ENCODE peak calls at places on chromosome 16, in five cellular contexts. One of them, this sample, is unnamed.

GRCh38 chr16:26952411-26952810 is 114.3 kb upstream of the C16orf82 start:
- DNase-seq in esophagus muscularis mucosa: no peak
- DNase-seq in spleen: no peak
- DNase-seq in SK-N-SH: no peak
- DNase-seq in transverse colon: no peak
- DNase-seq in this sample: no peak

GRCh38 chr16:27518226-27518625 is 31.5 kb downstream of the GTF3C1 start:
- DNase-seq in esophagus muscularis mucosa: no peak
- DNase-seq in transverse colon: no peak
- DNase-seq in spleen: no peak
- DNase-seq in SK-N-SH: no peak
- DNase-seq in this sample: no peak

GRCh38 chr16:69188716-69189115 is 1.8 kb downstream of the SNTB2 start:
- DNase-seq in esophagus muscularis mucosa: no peak
- DNase-seq in SK-N-SH: no peak
- DNase-seq in spleen: no peak
- DNase-seq in transverse colon: no peak
- DNase-seq in this sample: no peak

GRCh38 chr16:30740364-30741251 is 7.6 kb upstream of the PHKG2 start:
- DNase-seq in esophagus muscularis mucosa: peak; percentile 95
- DNase-seq in spleen: no peak
- DNase-seq in SK-N-SH: no peak
- DNase-seq in transverse colon: peak; percentile 92
- DNase-seq in this sample: no peak

GRCh38 chr16:79184464-79184863 is 416.1 kb downstream of the MAF start:
- DNase-seq in spleen: no peak
- DNase-seq in transverse colon: no peak
- DNase-seq in esophagus muscularis mucosa: no peak
- DNase-seq in SK-N-SH: no peak
- DNase-seq in this sample: no peak

GRCh38 chr16:51159864-51160263 is 8.8 kb upstream of the SALL1 start:
- DNase-seq in transverse colon: no peak
- DNase-seq in spleen: no peak
- DNase-seq in SK-N-SH: no peak
- DNase-seq in esophagus muscularis mucosa: no peak
- DNase-seq in this sample: no peak

GRCh38 chr16:11880047-11880446 is 28.7 kb upstream of the RSL1D1 start:
- DNase-seq in spleen: no peak
- DNase-seq in transverse colon: no peak
- DNase-seq in SK-N-SH: no peak
- DNase-seq in esophagus muscularis mucosa: no peak
- DNase-seq in this sample: no peak

GRCh38 chr16:27759947-27760844 is 210.3 kb downstream of the KATNIP start:
- DNase-seq in SK-N-SH: peak; percentile 75
- DNase-seq in spleen: no peak
- DNase-seq in transverse colon: no peak
- DNase-seq in esophagus muscularis mucosa: no peak
- DNase-seq in this sample: no peak

GRCh38 chr16:49835116-49835880 is 20.6 kb downstream of the ZNF423 start:
- DNase-seq in esophagus muscularis mucosa: no peak
- DNase-seq in transverse colon: no peak
- DNase-seq in SK-N-SH: peak; percentile 87
- DNase-seq in spleen: no peak
- DNase-seq in this sample: no peak
- H3K4me1 ChIP-seq in esophagus muscularis mucosa: peaks cover 89% of the 10 kb centered on the region
- H3K4me1 ChIP-seq in transverse colon: peaks cover 45% of the 10 kb centered on the region
- H3K4me1 ChIP-seq in SK-N-SH: no peaks in the 10 kb centered on the region
- H3K4me1 ChIP-seq in spleen: peaks cover 13% of the 10 kb centered on the region
- H3K4me1 ChIP-seq in this sample: no peaks in the 10 kb centered on the region

DNA sequence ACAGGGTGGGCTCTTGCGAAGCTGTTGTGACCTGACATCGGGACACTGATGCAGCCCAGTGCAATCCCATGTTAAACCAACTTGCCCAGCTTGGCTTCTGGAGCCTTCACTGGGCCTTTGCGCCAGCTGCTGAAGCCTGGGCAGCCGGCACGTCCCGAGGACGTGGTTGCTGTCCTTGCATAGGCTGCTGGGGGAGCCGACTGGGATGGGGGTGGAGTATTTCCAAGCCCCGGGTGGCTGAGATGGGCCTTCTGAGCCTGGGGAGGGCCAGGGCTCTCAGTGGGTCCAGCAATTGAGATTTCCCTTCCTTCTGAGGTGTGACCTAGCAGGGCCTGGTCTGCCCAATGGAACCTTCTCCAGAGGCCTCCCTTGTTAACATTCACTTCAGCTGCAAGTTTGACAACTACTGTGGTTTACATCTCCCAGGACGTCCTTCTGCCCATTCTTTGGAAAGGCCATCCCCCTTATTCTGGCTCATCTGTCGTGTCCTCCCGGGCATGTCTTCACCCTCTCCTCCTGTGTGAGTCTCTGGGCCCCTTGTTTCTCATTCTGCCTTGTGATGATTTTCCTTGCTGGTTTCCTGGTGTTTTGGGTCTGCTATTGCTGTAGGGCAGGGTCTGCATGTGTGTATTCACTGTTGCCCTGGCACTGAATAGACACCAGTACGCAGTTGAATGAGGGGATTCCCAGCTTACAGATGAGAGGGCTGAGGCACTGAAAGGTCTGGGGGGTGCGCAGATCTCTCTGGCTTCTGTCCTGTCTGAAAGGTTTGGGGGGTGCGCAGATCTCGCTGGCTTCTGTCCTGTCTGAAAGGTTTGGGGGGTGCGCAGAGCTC is 34.4 kb downstream of the HAPSTR1 start:
- DNase-seq in spleen: no peak
- DNase-seq in transverse colon: no peak
- DNase-seq in SK-N-SH: no peak
- DNase-seq in esophagus muscularis mucosa: no peak
- DNase-seq in this sample: no peak
- TF ChIP-seq POLR2AphosphoS5 in spleen: peak; percentile 74
- TF ChIP-seq POLR2AphosphoS5 in transverse colon: no peak
- TF ChIP-seq POLR2AphosphoS5 in SK-N-SH: no peak
- TF ChIP-seq POLR2AphosphoS5 in esophagus muscularis mucosa: peak; percentile 16
- TF ChIP-seq POLR2AphosphoS5 in this sample: no peak

GRCh38 chr16:5500526-5500925 is 402.9 kb upstream of the EEF2KMT start:
- DNase-seq in SK-N-SH: no peak
- DNase-seq in spleen: no peak
- DNase-seq in esophagus muscularis mucosa: no peak
- DNase-seq in transverse colon: no peak
- DNase-seq in this sample: no peak

GRCh38 chr16:5505093-5505887 is 407.7 kb upstream of the EEF2KMT start:
- DNase-seq in spleen: no peak
- DNase-seq in SK-N-SH: peak; percentile 36
- DNase-seq in esophagus muscularis mucosa: no peak
- DNase-seq in transverse colon: no peak
- DNase-seq in this sample: no peak

GRCh38 chr16:5504028-5504758 is 406.6 kb upstream of the EEF2KMT start:
- DNase-seq in spleen: no peak
- DNase-seq in SK-N-SH: peak; percentile 69
- DNase-seq in esophagus muscularis mucosa: no peak
- DNase-seq in transverse colon: no peak
- DNase-seq in this sample: no peak

GRCh38 chr16:5502467-5502869 is 404.9 kb upstream of the EEF2KMT start:
- DNase-seq in spleen: no peak
- DNase-seq in esophagus muscularis mucosa: no peak
- DNase-seq in transverse colon: peak; percentile 10
- DNase-seq in SK-N-SH: peak; percentile 76
- DNase-seq in this sample: no peak

GRCh38 chr16:5502944-5503343 is 405.3 kb upstream of the EEF2KMT start:
- DNase-seq in esophagus muscularis mucosa: no peak
- DNase-seq in SK-N-SH: no peak
- DNase-seq in spleen: no peak
- DNase-seq in transverse colon: no peak
- DNase-seq in this sample: no peak
- H3K4me1 ChIP-seq in esophagus muscularis mucosa: no peaks in the 10 kb centered on the region
- H3K4me1 ChIP-seq in SK-N-SH: no peaks in the 10 kb centered on the region
- H3K4me1 ChIP-seq in spleen: no peaks in the 10 kb centered on the region
- H3K4me1 ChIP-seq in transverse colon: peaks cover 3% of the 10 kb centered on the region
- H3K4me1 ChIP-seq in this sample: no peaks in the 10 kb centered on the region

GRCh38 chr16:57244767-57245471 is at the start of gene ARL2BP:
- DNase-seq in SK-N-SH: peak; percentile 99
- DNase-seq in transverse colon: peak; percentile 99
- DNase-seq in spleen: peak; percentile 99
- DNase-seq in esophagus muscularis mucosa: peak; percentile 99
- DNase-seq in this sample: peak; percentile 87
- TF ChIP-seq POLR2AphosphoS5 in SK-N-SH: peak; percentile 94
- TF ChIP-seq POLR2AphosphoS5 in transverse colon: peak; percentile 90
- TF ChIP-seq POLR2AphosphoS5 in spleen: peak; percentile 94
- TF ChIP-seq POLR2AphosphoS5 in esophagus muscularis mucosa: peak; percentile 97
- TF ChIP-seq POLR2AphosphoS5 in this sample: peak; percentile 82

This sample was measured in Panc1.